ENCODE peak calls at places on chromosomes 1 and 21, in ten cellular contexts. Q is HT1080; S is activated CD8-positive, alpha-beta memory T cell treated with anti-CD3 and anti-CD28 coated beads, Interleukin-2, amount 50 U/mL, for 4 hours; W is NCI-H748 treated with DMSO at 0.1 percent for 48 hours; H is T-cell; X is nucleus accumbens; V is NCI-H1048; N is stimulated activated effector memory CD8-positive, alpha-beta T cell treated with anti-CD3 and anti-CD28 coated beads, Interleukin-12 subunit alpha, Interleukin-12 subunit beta, amount 100 ng/mL, for 72 hours; Z is uterus; J is RPMI7951. U is an unnamed sample.

GRCh38 chr1:219188331-219188803 is 14.7 kb downstream of the LYPLAL1 start:
- DNase-seq in X (no peak), W (no peak), V (no peak), Z (no peak), H (no peak), Q (no peak), S (no peak), N (no peak), J (no peak), U (no peak)

GRCh38 chr1:196393742-196394141 is 214.5 kb downstream of the KCNT2 start:
- DNase-seq in W (no peak), H (no peak), N (no peak), J (peak), Q (peak), Z (no peak), V (no peak), S (no peak), X (no peak), U (no peak)

GRCh38 chr1:57637155-57637554 is 213.3 kb upstream of the DAB1 start:
- DNase-seq in X (no peak), J (no peak), W (no peak), V (no peak), H (no peak), Z (no peak), N (no peak), Q (peak), S (no peak), U (no peak)

GRCh38 chr1:93603106-93603505 is 78.5 kb downstream of the BCAR3 start:
- DNase-seq in N (no peak), Z (no peak), W (no peak), J (no peak), X (no peak), V (no peak), S (no peak), H (no peak), Q (no peak), U (no peak)

GRCh38 chr1:179310721-179311120 is 17.1 kb downstream of the SOAT1 start:
- DNase-seq in N (no peak), V (no peak), J (peak), Z (no peak), S (no peak), H (no peak), Q (peak), X (no peak), W (no peak), U (no peak)

GRCh38 chr21:31184462-31184861 is 146.2 kb upstream of the KRTAP19-8 start:
- DNase-seq in Q (no peak), W (no peak), X (no peak), V (no peak), S (peak), J (no peak), N (no peak), H (peak), Z (no peak), U (no peak)

GRCh38 chr1:152907686-152908601 is at the start of gene IVL:
- DNase-seq in Q (peak), H (no peak), J (peak), X (no peak), Z (no peak), S (no peak), W (no peak), N (no peak), V (no peak), U (no peak)

GRCh38 chr1:193060938-193061337 is 1.5 kb downstream of the RO60 start:
- DNase-seq in V (no peak), W (no peak), N (no peak), Q (peak), Z (no peak), H (no peak), S (no peak), J (no peak), X (no peak), U (no peak)

GRCh38 chr1:84289169-84289785 is 12.2 kb upstream of the SAMD13 start:
- DNase-seq in H (no peak), Q (no peak), V (no peak), W (no peak), J (no peak), S (no peak), X (no peak), Z (no peak), N (no peak), U (no peak)

GRCh38 chr1:185646202-185646683 is 87.9 kb upstream of the HMCN1 start:
- DNase-seq in Q (peak), N (no peak), J (peak), Z (no peak), H (no peak), V (peak), X (no peak), S (no peak), W (no peak), U (no peak)

GRCh38 chr1:248243204-248243603 is 12.0 kb downstream of the OR2M4 start:
- DNase-seq in V (peak), N (no peak), Z (no peak), Q (peak), S (no peak), J (peak), W (peak), X (peak), H (peak), U (no peak)

GRCh38 chr1:235960799-235961198 is 94.1 kb upstream of the LYST start:
- DNase-seq in W (no peak), J (no peak), S (no peak), V (no peak), Q (no peak), N (no peak), Z (no peak), H (no peak), X (no peak), U (no peak)

GRCh38 chr1:3625151-3625907 is 514 bp downstream of the TPRG1L start:
- DNase-seq in S (peak), V (no peak), Z (no peak), H (peak), J (peak), X (no peak), W (no peak), Q (no peak), N (peak), U (no peak)

GRCh38 chr1:23698466-23698865 is 6.9 kb downstream of the RPL11 start:
- DNase-seq in J (no peak), V (no peak), W (no peak), Z (no peak), H (no peak), Q (no peak), X (no peak), S (no peak), N (no peak), U (no peak)

GRCh38 chr21:46155514-46156377 is at the start of gene FTCD:
- DNase-seq in H (no peak), X (no peak), W (no peak), S (no peak), N (no peak), Z (no peak), J (no peak), Q (no peak), V (no peak), U (no peak)

GRCh38 chr1:235588916-235589515 is 60.6 kb downstream of the GNG4 start:
- DNase-seq in X (no peak), W (no peak), N (no peak), Q (peak), Z (peak), V (no peak), J (peak), S (no peak), H (no peak), U (no peak)

GRCh38 chr1:77039739-77040138 is 172.5 kb downstream of the ST6GALNAC5 start:
- DNase-seq in H (no peak), J (peak), X (no peak), V (no peak), S (no peak), Z (peak), W (no peak), Q (peak), N (no peak), U (no peak)

GRCh38 chr1:162412002-162412401 is at the start of gene SH2D1B:
- DNase-seq in Q (peak), H (no peak), W (no peak), X (no peak), V (no peak), Z (no peak), J (peak), S (no peak), N (no peak), U (no peak)

GRCh38 chr1:174040387-174040786 is 18.2 kb upstream of the RC3H1 start:
- DNase-seq in H (no peak), W (no peak), J (peak), Z (no peak), V (no peak), S (no peak), N (no peak), X (no peak), Q (peak), U (no peak)

GRCh38 chr1:233361876-233362275 is 34.4 kb downstream of the MAP3K21 start:
- DNase-seq in H (no peak), Z (no peak), J (no peak), Q (no peak), X (no peak), W (no peak), N (no peak), S (no peak), V (no peak), U (no peak)

GRCh38 chr1:41144285-41144684 is 97.8 kb downstream of the SCMH1 start:
- DNase-seq in J (no peak), Q (no peak), V (no peak), N (no peak), S (no peak), W (no peak), Z (no peak), H (no peak), X (no peak), U (no peak)

GRCh38 chr1:70864302-70864701 is 183.3 kb downstream of the PTGER3 start:
- DNase-seq in V (no peak), J (no peak), Z (no peak), W (no peak), N (no peak), Q (peak), S (no peak), X (no peak), H (no peak), U (no peak)

GRCh38 chr1:231357831-231358354 is 19.8 kb downstream of the SPRTN start:
- DNase-seq in J (peak), W (peak), X (no peak), S (no peak), Z (peak), V (peak), N (no peak), H (no peak), Q (peak), U (no peak)

GRCh38 chr1:115258302-115258866 is 79.7 kb downstream of the NGF start:
- DNase-seq in J (peak), Z (no peak), X (no peak), N (no peak), V (no peak), Q (peak), W (no peak), S (no peak), H (no peak), U (no peak)